ENCODE peak calls at places on chromosomes 2 and 18, in six cellular contexts. J is neural progenitor cell; O is endothelial cell of umbilical vein; V is CD8-positive, alpha-beta T cell; Z is NT2/D1; E is SK-N-SH. P is an unnamed sample.

GRCh38 chr2:165681841-165682240 is 112.2 kb downstream of the GALNT3 start:
- DNase-seq in J (no peak), O (no peak), V (no peak), Z (no peak), E (no peak), P (no peak)

GRCh38 chr2:84022810-84023431 is 436.2 kb downstream of the SUCLG1 start:
- DNase-seq in J (peak; percentile 77), O (peak; percentile 22), V (no peak), Z (peak; percentile 69), E (peak; percentile 16), P (no peak)

GRCh38 chr2:40041983-40042382 is 262.9 kb upstream of the THUMPD2 start:
- DNase-seq in J (no peak), O (no peak), V (no peak), Z (no peak), E (no peak), P (no peak)

GRCh38 chr2:58635801-58636375 is 394.8 kb upstream of the FANCL start:
- DNase-seq in J (no peak), O (no peak), V (no peak), Z (no peak), E (no peak), P (no peak)

GRCh38 chr2:101818531-101819451 is 121.3 kb downstream of the MAP4K4 start:
- DNase-seq in J (peak; percentile 77), O (peak; percentile 78), V (no peak), Z (no peak), E (no peak), P (no peak)

GRCh38 chr2:133200684-133201421 is 367.4 kb downstream of the NCKAP5 start:
- DNase-seq in J (no peak), O (peak; percentile 78), V (no peak), Z (no peak), E (no peak), P (no peak)

GRCh38 chr18:9890191-9890590 is 4.4 kb downstream of the TXNDC2 start:
- DNase-seq in J (no peak), O (no peak), V (no peak), Z (no peak), E (no peak), P (no peak)

GRCh38 chr2:230842473-230842872 is 22.3 kb upstream of the ITM2C start:
- DNase-seq in J (no peak), O (no peak), V (no peak), Z (no peak), E (no peak), P (no peak)

GRCh38 chr18:23844991-23845680 is 155.9 kb downstream of the LAMA3 start:
- DNase-seq in J (peak; percentile 52), O (no peak), V (no peak), Z (no peak), E (no peak), P (no peak)

GRCh38 chr2:174161490-174161889 is 86.8 kb downstream of the OLA1 start:
- DNase-seq in J (no peak), O (no peak), V (no peak), Z (no peak), E (no peak), P (no peak)

GRCh38 chr18:48693625-48694262 is 154.9 kb downstream of the CTIF start:
- DNase-seq in J (no peak), O (no peak), V (no peak), Z (no peak), E (no peak), P (no peak)

GRCh38 chr2:240217431-240218301 is 77.2 kb upstream of the OTOS start:
- DNase-seq in J (no peak), O (no peak), V (no peak), Z (no peak), E (no peak), P (no peak)

GRCh38 chr2:99854236-99854852 is 288.0 kb downstream of the AFF3 start:
- DNase-seq in J (no peak), O (no peak), V (no peak), Z (no peak), E (no peak), P (no peak)

GRCh38 chr2:46315103-46315890 is 18.1 kb downstream of the EPAS1 start:
- DNase-seq in J (no peak), O (peak; percentile 97), V (no peak), Z (no peak), E (peak; percentile 50), P (no peak)

GRCh38 chr2:23096905-23097602 is 287.9 kb upstream of the KLHL29 start:
- DNase-seq in J (no peak), O (no peak), V (no peak), Z (no peak), E (no peak), P (no peak)

GRCh38 chr2:38750011-38750792 is 959 bp downstream of the SRSF7 start:
- DNase-seq in J (peak; percentile 63), O (peak; percentile 40), V (peak; percentile 45), Z (no peak), E (peak; percentile 79), P (peak; percentile 49)

GRCh38 chr2:127676906-127677305 is 1.6 kb upstream of the LIMS2 start:
- DNase-seq in J (no peak), O (no peak), V (no peak), Z (no peak), E (peak; percentile 12), P (no peak)

GRCh38 chr2:178796079-178796677 is 11.0 kb downstream of the TTN start:
- DNase-seq in J (no peak), O (peak; percentile 71), V (no peak), Z (peak; percentile 6), E (peak; percentile 32), P (no peak)

GRCh38 chr18:3541549-3542386 is 91.8 kb downstream of the TGIF1 start:
- DNase-seq in J (no peak), O (no peak), V (no peak), Z (no peak), E (no peak), P (no peak)

GRCh38 chr18:68330658-68331057 is 384.2 kb downstream of the TMX3 start:
- DNase-seq in J (no peak), O (no peak), V (no peak), Z (no peak), E (no peak), P (no peak)
- H3K4me1 ChIP-seq in J (no peaks in the 10 kb centered on the region), O (no peaks in the 10 kb centered on the region), V (no peaks in the 10 kb centered on the region), Z (no peaks in the 10 kb centered on the region), E (no peaks in the 10 kb centered on the region), P (no peaks in the 10 kb centered on the region)

DNA sequence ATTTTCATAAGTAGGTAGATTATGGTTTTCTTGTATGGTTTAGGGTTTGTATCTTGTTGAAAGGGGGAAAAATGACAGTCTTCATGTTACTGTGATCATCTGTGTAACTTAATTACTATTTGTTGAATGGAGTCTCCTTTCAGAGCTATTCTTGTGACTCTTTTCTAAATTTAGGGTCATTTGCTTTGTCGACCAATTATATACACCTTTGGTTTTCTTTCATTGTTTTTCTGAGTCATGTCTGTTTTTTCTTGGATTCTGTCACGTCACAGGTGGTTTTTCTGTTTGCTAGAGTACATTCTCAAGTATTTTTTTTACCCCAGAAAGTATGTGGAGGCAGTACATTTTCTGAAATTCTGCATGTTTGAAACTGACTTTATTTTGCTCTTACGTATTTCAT is 43.8 kb upstream of the DYSF start:
- DNase-seq in J (no peak), O (no peak), V (no peak), Z (no peak), E (no peak), P (no peak)
- H3K36me3 ChIP-seq in J (peaks cover 49% of the 10 kb centered on the region), O (peaks cover 17% of the 10 kb centered on the region), V (peaks cover 23% of the 10 kb centered on the region), Z (peaks cover 47% of the 10 kb centered on the region), E (peaks cover 53% of the 10 kb centered on the region), P (peaks cover 27% of the 10 kb centered on the region)

DNA sequence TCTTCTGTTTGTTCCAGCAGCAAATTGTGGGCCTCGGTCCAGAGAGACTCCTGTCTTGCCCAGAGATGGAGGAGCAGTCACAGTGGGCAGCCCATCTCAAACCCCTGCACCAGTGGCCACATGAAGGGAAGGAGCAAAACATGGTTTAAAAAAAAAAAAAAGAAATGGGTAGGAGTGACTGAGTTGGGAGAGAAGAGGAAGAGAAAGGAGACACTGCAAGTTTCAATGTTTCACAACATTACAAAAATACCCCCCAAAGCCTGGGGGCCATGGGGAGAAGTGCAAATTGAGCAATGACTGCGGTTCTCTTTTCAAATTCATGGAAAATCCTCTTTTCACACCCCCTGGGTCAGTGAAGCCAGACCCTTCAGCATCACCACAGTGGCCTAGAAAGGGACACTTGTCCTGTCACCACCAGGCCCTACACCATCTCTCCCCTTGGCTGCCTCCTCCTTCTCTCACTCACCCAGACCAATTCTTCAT is 117.1 kb downstream of the ZFP36L2 start:
- DNase-seq in J (no peak), O (no peak), V (no peak), Z (no peak), E (no peak), P (no peak)
- H3K4me1 ChIP-seq in J (peaks cover 53% of the 10 kb centered on the region), O (peaks cover 15% of the 10 kb centered on the region), V (peaks cover 2% of the 10 kb centered on the region), Z (peaks cover 12% of the 10 kb centered on the region), E (peaks cover 17% of the 10 kb centered on the region), P (no peaks in the 10 kb centered on the region)

GRCh38 chr2:151483546-151483945 is 73.8 kb downstream of the RIF1 start:
- DNase-seq in J (no peak), O (no peak), V (no peak), Z (no peak), E (no peak), P (no peak)
- H3K36me3 ChIP-seq in J (peaks cover 5% of the 10 kb centered on the region), O (peaks cover 3% of the 10 kb centered on the region), V (no peaks in the 10 kb centered on the region), Z (peaks cover 51% of the 10 kb centered on the region), E (peaks cover 51% of the 10 kb centered on the region), P (no peaks in the 10 kb centered on the region)

GRCh38 chr2:237184192-237184922 is 98.7 kb downstream of the COPS8 start:
- DNase-seq in J (no peak), O (no peak), V (no peak), Z (no peak), E (no peak), P (no peak)
- H3K4me1 ChIP-seq in J (peaks cover 21% of the 10 kb centered on the region), O (no peaks in the 10 kb centered on the region), V (no peaks in the 10 kb centered on the region), Z (peaks cover 3% of the 10 kb centered on the region), E (peaks cover 2% of the 10 kb centered on the region), P (no peaks in the 10 kb centered on the region)

DNA sequence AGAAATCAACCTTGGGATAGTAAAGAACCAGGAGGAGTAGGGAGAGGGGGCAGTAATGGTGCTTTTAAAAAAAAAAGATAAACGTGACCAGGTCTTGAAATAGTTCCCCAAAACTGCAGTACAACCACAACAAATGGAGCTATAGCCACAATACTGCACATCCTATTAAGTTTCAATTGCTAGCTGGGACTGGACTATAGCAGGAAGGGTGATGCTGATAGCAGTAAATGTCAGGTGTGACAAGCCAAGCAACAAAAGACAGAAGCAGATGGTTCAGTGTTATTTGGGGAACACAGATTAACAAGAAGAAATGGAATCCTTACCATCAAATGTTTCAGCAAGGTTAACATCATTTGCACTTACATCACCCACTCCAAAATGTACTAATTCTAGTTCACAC is 10.1 kb downstream of the RPS27A start:
- DNase-seq in J (no peak), O (no peak), V (no peak), Z (no peak), E (no peak), P (no peak)
- H3K36me3 ChIP-seq in J (no peaks in the 10 kb centered on the region), O (peaks cover 3% of the 10 kb centered on the region), V (peaks cover 7% of the 10 kb centered on the region), Z (peaks cover 29% of the 10 kb centered on the region), E (peaks cover 47% of the 10 kb centered on the region), P (peaks cover 10% of the 10 kb centered on the region)

GRCh38 chr2:181466661-181467576 is 9.7 kb downstream of the ITGA4 start:
- DNase-seq in J (peak; percentile 77), O (peak; percentile 41), V (peak; percentile 82), Z (peak; percentile 50), E (peak; percentile 15), P (peak; percentile 67)
- H3K4me1 ChIP-seq in J (no peaks in the 10 kb centered on the region), O (no peaks in the 10 kb centered on the region), V (peaks cover 76% of the 10 kb centered on the region), Z (no peaks in the 10 kb centered on the region), E (peaks cover 7% of the 10 kb centered on the region), P (peaks cover 76% of the 10 kb centered on the region)

GRCh38 chr2:200944467-200945394 is 18.7 kb downstream of the ORC2 start:
- DNase-seq in J (no peak), O (peak; percentile 91), V (no peak), Z (no peak), E (no peak), P (no peak)
- H3K36me3 ChIP-seq in J (peaks cover 26% of the 10 kb centered on the region), O (peaks cover 14% of the 10 kb centered on the region), V (peaks cover 20% of the 10 kb centered on the region), Z (peaks cover 85% of the 10 kb centered on the region), E (peaks cover 47% of the 10 kb centered on the region), P (peaks cover 31% of the 10 kb centered on the region)

GRCh38 chr2:218259099-218259921 is 1.5 kb upstream of the GPBAR1 start:
- DNase-seq in J (no peak), O (peak; percentile 56), V (no peak), Z (no peak), E (peak; percentile 81), P (no peak)
- H3K4me1 ChIP-seq in J (peaks cover 14% of the 10 kb centered on the region), O (peaks cover 17% of the 10 kb centered on the region), V (peaks cover 9% of the 10 kb centered on the region), Z (peaks cover 20% of the 10 kb centered on the region), E (peaks cover 11% of the 10 kb centered on the region), P (peaks cover 10% of the 10 kb centered on the region)